ENCODE peak calls at places on chromosomes 7 and 10, in four cellular contexts. E is body of pancreas, P is pancreas, D is prostate gland. K is an unnamed sample. For H3K4me1 and H3K27me3, the result is how much of the 10 kb centered on the place peaks cover.

GRCh38 chr7:25672476-25672875 is 444.2 kb upstream of the NPVF start:
- DNase-seq in E (no peak), P (no peak), D (no peak), K (no peak)

GRCh38 chr7:150716368-150716767 is at the start of gene GIMAP1:
- DNase-seq in E (no peak), P (no peak), D (no peak), K (no peak)

GRCh38 chr7:435518-436366 is 83.9 kb downstream of the PDGFA start:
- DNase-seq in E (no peak), P (no peak), D (peak), K (no peak)

GRCh38 chr10:33939892-33940291 is 605.4 kb upstream of the NRP1 start:
- DNase-seq in E (no peak), P (no peak), D (no peak), K (no peak)

GRCh38 chr7:21076054-21076453 is 289.4 kb upstream of the SP8 start:
- DNase-seq in E (no peak), P (no peak), D (no peak), K (no peak)

GRCh38 chr7:122886357-122887081 is at the start of gene CADPS2:
- DNase-seq in E (peak), P (peak), D (peak), K (peak)

GRCh38 chr10:51915031-51915542 is 215.7 kb upstream of the CSTF2T start:
- DNase-seq in E (no peak), P (no peak), D (no peak), K (no peak)

GRCh38 chr7:47254081-47255006 is 327.6 kb downstream of the TNS3 start:
- DNase-seq in E (peak), P (peak), D (peak), K (no peak)

GRCh38 chr10:78777466-78778256 is 291.1 kb upstream of the ZMIZ1 start:
- DNase-seq in E (peak), P (no peak), D (peak), K (peak)

GRCh38 chr10:35640951-35641429 is 1.1 kb downstream of the FZD8 start:
- DNase-seq in E (peak), P (peak), D (peak), K (peak)

GRCh38 chr7:148161771-148162170 is 428.8 kb upstream of the C7orf33 start:
- DNase-seq in E (no peak), P (no peak), D (no peak), K (no peak)

GRCh38 chr10:62990126-62990525 is 143.0 kb upstream of the NRBF2 start:
- DNase-seq in E (no peak), P (no peak), D (no peak), K (no peak)

GRCh38 chr10:60827791-60828488 is 49.7 kb downstream of the CDK1 start:
- DNase-seq in E (no peak), P (no peak), D (no peak), K (no peak)

GRCh38 chr10:60823324-60823723 is 45.0 kb downstream of the CDK1 start:
- DNase-seq in E (no peak), P (no peak), D (no peak), K (no peak)

GRCh38 chr10:60825520-60825919 is 47.2 kb downstream of the CDK1 start:
- DNase-seq in E (no peak), P (no peak), D (no peak), K (no peak)

DNA sequence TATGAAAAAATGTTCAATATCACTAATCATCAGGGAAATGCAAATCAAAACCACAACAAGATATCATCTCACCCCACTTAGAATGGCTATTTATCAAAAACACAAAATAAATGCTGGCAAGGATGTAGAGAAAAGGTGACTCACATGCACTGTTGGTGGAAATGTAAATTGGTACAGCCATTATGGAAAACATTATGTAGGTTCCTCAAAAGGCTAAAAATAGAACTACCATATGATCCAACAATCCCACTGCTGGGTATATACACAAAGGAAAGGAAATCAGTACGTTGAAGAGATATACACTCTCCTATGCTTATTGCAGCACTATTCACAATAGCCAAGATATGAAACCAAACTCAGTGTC is 50.2 kb downstream of the CDK1 start:
- DNase-seq in E (no peak), P (no peak), D (no peak), K (no peak)
- H3K27ac ChIP-seq in E (no peak), P (no peak), D (no peak), K (peak)

GRCh38 chr7:97015279-97015678 is 9.4 kb downstream of the DLX5 start:
- DNase-seq in E (no peak), P (no peak), D (no peak), K (no peak)
- H3K4me1 ChIP-seq in E (under half), P (under half), D (under half), K (under half)

GRCh38 chr10:128287099-128287498 is 160.9 kb upstream of the MKI67 start:
- DNase-seq in E (no peak), P (no peak), D (no peak), K (no peak)
- H3K27me3 ChIP-seq in E (under half), P (under half), D (under half), K (under half)

GRCh38 chr10:24208661-24209420 is at the start of gene KIAA1217:
- DNase-seq in E (peak), P (peak), D (peak), K (no peak)

GRCh38 chr10:24206926-24207701 is 1.8 kb upstream of the KIAA1217 start:
- DNase-seq in E (no peak), P (no peak), D (no peak), K (no peak)

GRCh38 chr10:24206334-24206733 is 2.6 kb upstream of the KIAA1217 start:
- DNase-seq in E (no peak), P (no peak), D (no peak), K (no peak)

GRCh38 chr10:24209421-24209770 is 458 bp downstream of the KIAA1217 start:
- DNase-seq in E (no peak), P (no peak), D (no peak), K (no peak)

GRCh38 chr10:24207781-24208611 is 942 bp upstream of the KIAA1217 start:
- DNase-seq in E (peak), P (peak), D (peak), K (no peak)
- H3K27ac ChIP-seq in E (peak), P (peak), D (peak), K (no peak)

GRCh38 chr10:61944445-61945123 is 43.1 kb downstream of the ARID5B start:
- DNase-seq in E (no peak), P (no peak), D (no peak), K (no peak)
- H3K4me1 ChIP-seq in E (under half), P (under half), D (under half), K (under half)